ENCODE peak calls at places on chromosomes 5 and 9, in eight cellular contexts. Z is left ventricle myocardium inferior; P is CD4-positive, alpha-beta T cell; D is SK-N-SH; N is osteoblast; B is astrocyte of the spinal cord; R is neural progenitor cell; O is A549. X is an unnamed sample.

GRCh38 chr9:125649315-125649714 is 57.7 kb downstream of the MAPKAP1 start:
- DNase-seq in Z (no peak), N (peak; percentile 86), D (no peak), R (no peak), O (peak; percentile 53), B (peak; percentile 68), P (no peak), X (no peak)

GRCh38 chr9:91655215-91655614 is 231.6 kb upstream of the NFIL3 start:
- DNase-seq in D (no peak), O (no peak), N (no peak), P (no peak), B (no peak), R (no peak), Z (no peak), X (no peak)

GRCh38 chr5:72109625-72110024 is 2.4 kb downstream of the MAP1B start:
- DNase-seq in B (peak; percentile 50), D (peak; percentile 54), Z (no peak), O (peak; percentile 68), P (no peak), N (no peak), R (peak; percentile 50), X (no peak)

GRCh38 chr5:136070486-136071285 is 41.9 kb downstream of the TGFBI start:
- DNase-seq in D (no peak), B (no peak), Z (no peak), O (no peak), N (no peak), P (no peak), R (no peak), X (no peak)

GRCh38 chr5:1005904-1006655 is 2.5 kb upstream of the NKD2 start:
- DNase-seq in D (no peak), R (no peak), N (peak; percentile 92), B (no peak), O (no peak), Z (peak; percentile 12), P (no peak), X (no peak)

GRCh38 chr5:43425965-43426364 is 13.8 kb upstream of the CCL28 start:
- DNase-seq in R (no peak), O (peak; percentile 52), D (no peak), P (no peak), B (peak; percentile 94), N (peak; percentile 72), Z (no peak), X (no peak)

GRCh38 chr5:103894882-103895281 is 332.3 kb upstream of the NUDT12 start:
- DNase-seq in N (no peak), P (no peak), R (peak; percentile 63), B (peak; percentile 3), D (peak; percentile 27), Z (no peak), O (no peak), X (no peak)

GRCh38 chr5:166031926-166032325 is 2259.5 kb upstream of the WWC1 start:
- DNase-seq in N (no peak), R (no peak), B (no peak), O (no peak), D (no peak), Z (no peak), P (no peak), X (no peak)

GRCh38 chr9:135040892-135041291 is 46.6 kb upstream of the OLFM1 start:
- DNase-seq in O (no peak), Z (no peak), D (no peak), B (no peak), R (no peak), P (no peak), N (peak; percentile 55), X (no peak)

GRCh38 chr9:21583628-21584027 is 101.5 kb upstream of the IFNE start:
- DNase-seq in Z (no peak), N (no peak), D (no peak), O (no peak), P (no peak), R (no peak), B (peak; percentile 28), X (no peak)

GRCh38 chr9:5721279-5722087 is 92.6 kb downstream of the RIC1 start:
- DNase-seq in D (no peak), P (no peak), R (no peak), B (no peak), Z (no peak), N (no peak), O (peak; percentile 62), X (no peak)

GRCh38 chr5:72394688-72395087 is 74.5 kb downstream of the PTCD2 start:
- DNase-seq in O (peak; percentile 37), N (no peak), Z (no peak), B (no peak), P (no peak), D (no peak), R (peak; percentile 14), X (no peak)

GRCh38 chr9:105438136-105438839 is 9.5 kb upstream of the FSD1L start:
- DNase-seq in R (no peak), Z (no peak), D (no peak), B (peak; percentile 73), P (no peak), N (no peak), O (no peak), X (no peak)

DNA sequence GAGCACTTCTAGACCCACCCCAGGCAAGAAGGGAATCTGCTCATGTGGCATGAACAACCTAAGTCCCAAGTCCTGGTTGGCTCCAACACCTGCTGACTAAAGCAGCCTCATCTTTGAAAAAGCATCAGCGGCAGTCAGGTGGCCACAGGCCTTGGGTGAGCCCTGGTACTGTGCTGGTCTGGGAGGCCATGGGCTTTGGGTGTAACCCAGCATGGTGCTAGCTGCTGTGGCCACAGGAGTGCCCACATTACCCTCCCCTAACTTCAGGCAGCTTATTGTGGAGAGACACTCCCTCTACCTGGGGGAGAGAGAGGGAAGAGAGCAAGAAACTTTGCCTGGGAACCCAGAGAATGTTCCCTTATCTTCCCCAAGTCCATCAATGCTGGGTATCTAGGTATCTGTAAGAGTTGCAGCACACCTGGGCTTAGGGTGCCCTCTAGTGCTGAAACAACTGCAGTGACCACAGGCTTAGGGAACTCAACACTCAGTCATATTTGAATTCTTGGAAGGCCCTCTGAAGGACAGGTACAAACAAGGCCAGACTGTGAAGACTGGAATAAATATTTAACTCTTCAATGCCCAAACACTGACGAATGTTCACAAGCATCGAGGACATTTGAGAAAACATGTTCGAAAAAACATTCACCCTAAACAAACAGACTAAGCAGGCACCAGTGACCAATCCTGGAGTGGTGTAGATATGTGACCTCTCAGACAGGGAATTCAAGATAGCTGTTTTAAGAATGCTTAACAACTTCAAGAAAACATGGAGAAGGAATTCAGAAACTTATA is 69.9 kb upstream of the OR2K2 start:
- DNase-seq in N (peak; percentile 47), P (no peak), R (peak; percentile 58), D (peak; percentile 7), B (peak; percentile 6), O (peak; percentile 67), Z (no peak), X (no peak)
- TF ChIP-seq CTCF in N (peak; percentile 45), P (no peak), R (peak; percentile 66), D (peak; percentile 40), B (peak; percentile 44), O (peak; percentile 45), Z (no peak), X (no peak)

DNA sequence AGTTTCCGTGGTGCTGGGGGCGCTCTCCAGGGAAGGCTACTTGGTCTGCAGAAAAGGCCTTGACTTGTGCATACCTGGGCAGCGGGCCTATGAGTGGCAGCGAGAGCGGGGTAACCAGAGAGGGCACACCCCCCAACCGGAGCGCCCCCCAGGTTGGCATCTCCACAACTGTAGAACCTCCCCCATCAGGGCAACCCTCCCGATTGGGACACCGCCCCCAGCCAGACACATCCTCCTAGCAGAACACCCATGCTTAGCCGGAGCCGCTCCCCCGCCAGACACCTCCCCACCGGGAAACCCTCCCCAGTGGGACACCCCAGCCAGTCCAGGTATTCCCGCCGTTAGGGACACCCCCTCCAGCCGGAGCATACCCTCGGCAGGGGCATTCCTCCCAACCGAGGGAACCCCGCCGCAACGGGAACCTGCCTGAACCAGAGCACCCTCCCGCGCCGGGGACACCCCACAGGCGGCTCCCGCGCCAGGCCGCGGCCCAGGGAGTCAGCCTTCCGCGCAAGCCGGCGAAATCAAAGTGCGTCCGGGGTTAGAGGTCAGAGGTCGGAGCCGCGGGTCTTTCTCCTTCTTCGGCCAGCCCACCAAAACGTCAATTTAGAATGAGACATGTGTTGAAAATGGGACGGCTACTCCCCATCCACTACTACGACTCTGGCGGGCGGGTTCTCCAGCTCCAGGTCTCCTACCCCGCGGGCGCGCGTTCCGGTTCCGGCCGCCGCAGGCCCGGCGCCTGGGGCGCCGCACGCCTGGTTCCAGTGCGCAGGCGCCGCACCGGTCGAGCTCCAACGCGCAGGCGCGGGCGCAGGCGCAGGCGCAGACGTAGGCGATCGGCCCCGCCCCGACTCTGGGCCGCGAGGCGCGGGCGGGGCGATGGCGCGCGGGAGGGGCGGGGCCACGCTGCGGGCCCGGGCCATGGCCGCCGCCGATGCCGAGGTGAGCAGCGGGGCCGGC is at the start of gene EHMT1:
- DNase-seq in Z (peak; percentile 86), P (peak; percentile 75), B (peak; percentile 71), O (peak; percentile 84), R (peak; percentile 96), N (peak; percentile 100), D (peak; percentile 99), X (peak; percentile 97)
- TF ChIP-seq CTCF in Z (no peak), P (no peak), B (no peak), O (no peak), R (no peak), N (no peak), D (no peak), X (no peak)

GRCh38 chr5:52920929-52921328 is 68.2 kb upstream of the ITGA2 start:
- DNase-seq in O (no peak), B (peak; percentile 25), R (no peak), P (no peak), D (no peak), Z (no peak), N (no peak), X (no peak)
- TF ChIP-seq CTCF in O (no peak), B (no peak), R (no peak), P (no peak), D (peak; percentile 36), Z (no peak), N (peak; percentile 24), X (no peak)

GRCh38 chr5:150519978-150520377 is 12.0 kb downstream of the NDST1 start:
- DNase-seq in N (no peak), P (no peak), O (no peak), B (no peak), R (no peak), D (no peak), Z (no peak), X (no peak)

GRCh38 chr5:150520747-150521521 is 13.0 kb downstream of the NDST1 start:
- DNase-seq in N (no peak), Z (no peak), B (no peak), R (no peak), D (no peak), P (no peak), O (no peak), X (no peak)

GRCh38 chr5:150517272-150518152 is 9.6 kb downstream of the NDST1 start:
- DNase-seq in R (no peak), B (peak; percentile 94), D (peak; percentile 87), O (peak; percentile 87), P (no peak), N (peak; percentile 99), Z (peak; percentile 59), X (no peak)

GRCh38 chr5:150521522-150521817 is 13.5 kb downstream of the NDST1 start:
- DNase-seq in N (no peak), B (no peak), P (no peak), O (no peak), D (no peak), Z (no peak), R (no peak), X (no peak)

DNA sequence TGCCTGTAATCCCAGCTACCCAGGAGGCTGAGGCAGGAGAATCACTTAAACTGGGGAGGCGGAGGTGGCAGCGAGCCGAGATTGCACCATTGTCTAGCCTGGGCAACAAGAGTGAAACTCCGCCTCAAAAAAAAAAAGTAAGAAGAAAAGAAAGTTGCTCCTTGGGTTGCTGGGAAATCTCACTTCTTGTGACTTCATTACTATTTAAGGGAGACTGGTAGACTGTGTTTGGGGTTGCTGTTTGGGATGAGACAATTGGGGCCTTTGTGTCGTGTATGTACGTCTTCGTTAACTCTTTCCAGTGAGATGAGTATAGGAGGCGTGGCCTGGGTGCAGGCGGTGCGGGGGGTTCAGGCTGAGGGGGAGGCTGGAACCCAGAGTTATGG is 11.6 kb downstream of the NDST1 start:
- DNase-seq in N (no peak), R (no peak), D (no peak), O (no peak), Z (no peak), B (no peak), P (no peak), X (no peak)
- TF ChIP-seq CTCF in N (no peak), R (no peak), D (no peak), O (no peak), Z (no peak), B (no peak), P (no peak), X (no peak)